ENCODE peak calls at places on chromosomes 4 and X, in five cellular contexts. F, X, E, P and M are unnamed samples.

GRCh38 chr4:123699823-123700822 is 303.5 kb downstream of the SPRY1 start:
- DNase-seq in F (no peak), X (no peak), E (peak), P (no peak), M (no peak)

GRCh38 chr4:182643801-182644311 is 273.3 kb downstream of the DCTD start:
- DNase-seq in F (no peak), X (no peak), E (no peak), P (no peak), M (no peak)

GRCh38 chrX:107205770-107206696 is at the start of the genes DNAAF6 and NUP62CL:
- DNase-seq in F (peak), X (peak), E (peak), P (peak), M (no peak)

GRCh38 chr4:158129649-158130048 is 43.2 kb downstream of the GASK1B start:
- DNase-seq in F (no peak), X (no peak), E (no peak), P (no peak), M (no peak)

GRCh38 chr4:110742148-110742547 is 119.3 kb upstream of the PITX2 start:
- DNase-seq in F (no peak), X (no peak), E (no peak), P (no peak), M (no peak)

GRCh38 chr4:123922847-123923246 is 526.3 kb downstream of the SPRY1 start:
- DNase-seq in F (no peak), X (no peak), E (no peak), P (no peak), M (no peak)

GRCh38 chrX:132737743-132738142 is 220.7 kb downstream of the HS6ST2 start:
- DNase-seq in F (no peak), X (no peak), E (no peak), P (no peak), M (peak)

GRCh38 chr4:78155616-78156105 is 98.5 kb downstream of the FRAS1 start:
- DNase-seq in F (no peak), X (no peak), E (peak), P (no peak), M (no peak)

GRCh38 chr4:148057425-148058020 is 325.6 kb downstream of the ARHGAP10 start:
- DNase-seq in F (peak), X (no peak), E (no peak), P (no peak), M (peak)

DNA sequence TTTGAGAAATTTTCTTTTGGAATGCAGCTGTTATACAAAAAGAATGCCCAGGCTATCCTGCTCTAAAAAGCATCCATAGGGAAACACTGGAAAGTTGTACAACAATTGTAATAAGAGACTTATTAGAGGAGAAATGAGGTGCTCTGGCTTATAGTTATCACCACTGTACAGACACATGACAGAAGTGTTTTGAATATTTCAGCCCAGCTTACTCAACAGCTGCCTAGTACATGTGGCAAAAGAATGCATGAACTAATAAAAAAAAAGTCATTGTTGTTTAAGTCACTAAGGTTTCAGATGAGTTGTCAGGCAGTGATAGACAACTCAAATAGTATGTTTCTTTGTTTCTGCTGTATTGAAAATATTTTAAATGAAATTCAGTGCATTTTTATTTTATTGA is 307.7 kb downstream of the GPM6A start:
- DNase-seq in F (no peak), X (no peak), E (no peak), P (no peak), M (no peak)
- TF ChIP-seq MYC in F (no peak), X (no peak), E (no peak), P (no peak), M (no peak)

DNA sequence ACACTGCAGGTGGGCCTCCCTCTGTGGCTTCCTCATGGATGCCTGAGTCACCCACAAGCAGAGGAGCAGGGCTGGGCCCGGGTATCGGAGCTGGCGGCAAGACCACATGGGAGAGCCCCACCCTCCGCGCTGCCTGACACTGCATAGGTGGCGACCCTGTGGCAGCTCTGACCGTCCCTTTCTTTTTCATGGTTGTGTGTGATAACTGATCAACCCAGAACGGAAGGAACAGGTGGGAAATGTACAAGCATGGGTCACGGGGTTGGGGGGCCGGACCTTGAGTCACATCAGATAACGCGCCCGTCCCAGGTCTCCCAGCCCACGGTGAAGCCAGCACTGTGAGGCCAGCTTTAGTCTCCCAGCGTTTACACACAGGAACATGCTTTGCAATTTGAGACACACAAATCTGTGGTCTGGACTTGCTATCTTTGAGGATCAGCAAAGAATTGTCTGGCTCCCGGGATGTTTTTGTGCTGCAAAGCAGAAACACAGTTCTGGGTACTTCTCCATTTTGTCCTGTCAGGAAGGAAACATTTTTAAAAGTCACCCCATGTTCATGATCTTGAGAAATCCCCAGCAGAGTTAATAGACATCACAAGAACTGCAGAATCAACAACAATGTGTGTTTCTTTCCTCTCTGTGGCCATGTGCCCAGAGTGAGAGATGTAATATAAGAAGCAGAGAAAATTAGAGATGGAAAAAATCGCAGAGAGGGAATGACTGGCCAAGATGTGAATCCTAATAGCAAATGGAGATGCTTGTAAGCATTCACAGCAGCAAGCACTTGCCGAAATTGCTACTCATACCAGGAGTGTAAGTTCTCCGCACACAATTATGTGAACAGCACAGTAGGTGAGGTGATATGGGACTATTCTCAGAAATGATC is 70.1 kb upstream of the CBR4 start:
- DNase-seq in F (peak), X (no peak), E (peak), P (peak), M (peak)
- H3K4me3 ChIP-seq in F (peak), X (no peak), E (no peak), P (no peak), M (peak)

GRCh38 chr4:8468746-8469535 is 28.4 kb downstream of the TRMT44 start:
- DNase-seq in F (peak), X (peak), E (peak), P (peak), M (peak)
- TF ChIP-seq MYC in F (no peak), X (no peak), E (no peak), P (no peak), M (no peak)

GRCh38 chr4:39636786-39637185 is 1.9 kb downstream of the SMIM14 start:
- DNase-seq in F (no peak), X (no peak), E (no peak), P (no peak), M (peak)
- H3K4me3 ChIP-seq in F (peak), X (peak), E (peak), P (no peak), M (peak)

DNA sequence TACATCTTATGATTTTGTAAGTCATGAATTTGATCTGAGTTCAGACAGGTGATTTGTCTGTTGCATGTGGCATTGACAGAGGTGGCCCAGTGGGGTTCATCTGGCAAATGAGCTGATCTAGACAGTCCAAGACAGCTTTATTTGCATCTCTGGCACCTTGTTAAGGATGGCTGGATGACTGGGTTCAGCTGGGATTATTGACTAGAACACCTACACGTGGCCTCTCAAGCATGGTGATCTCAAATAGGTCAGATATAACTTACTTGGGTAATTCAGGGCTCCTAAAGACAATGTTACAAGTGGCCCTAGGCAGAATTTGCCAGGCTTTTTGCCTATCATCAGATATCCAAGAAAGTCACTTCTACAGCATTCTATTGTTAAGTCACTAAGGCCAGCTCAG is 48.0 kb downstream of the APOOL start:
- DNase-seq in F (no peak), X (no peak), E (no peak), P (no peak), M (no peak)
- TF ChIP-seq MYC in F (no peak), X (no peak), E (no peak), P (no peak), M (no peak)

GRCh38 chr4:99806545-99806944 is 10.1 kb upstream of the DAPP1 start:
- DNase-seq in F (no peak), X (no peak), E (no peak), P (no peak), M (no peak)
- H3K4me3 ChIP-seq in F (no peak), X (no peak), E (no peak), P (no peak), M (no peak)

GRCh38 chrX:69808375-69808774 is 192.5 kb downstream of the EDA start:
- DNase-seq in F (no peak), X (no peak), E (no peak), P (no peak), M (no peak)

GRCh38 chrX:69807400-69807799 is 191.5 kb downstream of the EDA start:
- DNase-seq in F (no peak), X (no peak), E (no peak), P (no peak), M (no peak)
- TF ChIP-seq MYC in F (no peak), X (no peak), E (no peak), P (no peak), M (no peak)

GRCh38 chr4:784401-785331 is 41.3 kb downstream of the CPLX1 start:
- DNase-seq in F (no peak), X (no peak), E (no peak), P (no peak), M (no peak)
- H3K4me3 ChIP-seq in F (no peak), X (no peak), E (no peak), P (no peak), M (no peak)